ENCODE peak calls at places on chromosomes 7 and 10, in seven cellular contexts. D, Q, T, K, F, U and B are unnamed samples.

GRCh38 chr7:105896407-105896842 is 20.0 kb upstream of the ATXN7L1 start:
- DNase-seq in D (no peak), Q (no peak), T (no peak), K (no peak), F (no peak), U (no peak), B (no peak)

GRCh38 chr7:114047889-114048288 is 129.1 kb upstream of the PPP1R3A start:
- DNase-seq in D (no peak), Q (peak; percentile 69), T (peak; percentile 60), K (no peak), F (no peak), U (no peak), B (no peak)

GRCh38 chr7:102156867-102157266 is 129.8 kb upstream of the SH2B2 start:
- DNase-seq in D (no peak), Q (no peak), T (no peak), K (no peak), F (peak; percentile 34), U (no peak), B (no peak)

GRCh38 chr10:90462761-90463160 is 395.1 kb downstream of the HTR7 start:
- DNase-seq in D (no peak), Q (peak; percentile 31), T (peak; percentile 47), K (no peak), F (no peak), U (no peak), B (no peak)

GRCh38 chr10:3220853-3221252 is 48.3 kb upstream of the PITRM1 start:
- DNase-seq in D (no peak), Q (peak; percentile 88), T (peak; percentile 44), K (no peak), F (no peak), U (no peak), B (no peak)

GRCh38 chr10:110498982-110499795 is 1.5 kb downstream of the DUSP5 start:
- DNase-seq in D (no peak), Q (peak; percentile 74), T (peak; percentile 68), K (peak; percentile 73), F (peak; percentile 76), U (no peak), B (peak; percentile 96)

GRCh38 chr7:141288626-141289025 is 214.8 kb downstream of the TMEM178B start:
- DNase-seq in D (no peak), Q (no peak), T (no peak), K (no peak), F (no peak), U (no peak), B (no peak)

GRCh38 chr10:79438021-79438698 is 7.3 kb downstream of the ZCCHC24 start:
- DNase-seq in D (no peak), Q (no peak), T (no peak), K (no peak), F (no peak), U (no peak), B (peak; percentile 23)

GRCh38 chr7:71612892-71613291 is 480.9 kb downstream of the GALNT17 start:
- DNase-seq in D (no peak), Q (no peak), T (no peak), K (no peak), F (no peak), U (no peak), B (peak; percentile 42)

GRCh38 chr7:69019437-69019836 is 578.8 kb upstream of the AUTS2 start:
- DNase-seq in D (no peak), Q (no peak), T (no peak), K (no peak), F (no peak), U (no peak), B (no peak)

GRCh38 chr7:44637788-44638594 is 31.6 kb downstream of the OGDH start:
- DNase-seq in D (no peak), Q (peak; percentile 89), T (peak; percentile 95), K (peak; percentile 23), F (no peak), U (peak; percentile 78), B (no peak)

GRCh38 chr7:101238226-101239182 is 902 bp upstream of the CLDN15 start:
- DNase-seq in D (no peak), Q (no peak), T (no peak), K (peak; percentile 54), F (no peak), U (no peak), B (no peak)

GRCh38 chr7:40175725-40176510 is 41.1 kb downstream of the SUGCT start:
- DNase-seq in D (no peak), Q (peak; percentile 69), T (no peak), K (peak; percentile 31), F (no peak), U (no peak), B (no peak)

DNA sequence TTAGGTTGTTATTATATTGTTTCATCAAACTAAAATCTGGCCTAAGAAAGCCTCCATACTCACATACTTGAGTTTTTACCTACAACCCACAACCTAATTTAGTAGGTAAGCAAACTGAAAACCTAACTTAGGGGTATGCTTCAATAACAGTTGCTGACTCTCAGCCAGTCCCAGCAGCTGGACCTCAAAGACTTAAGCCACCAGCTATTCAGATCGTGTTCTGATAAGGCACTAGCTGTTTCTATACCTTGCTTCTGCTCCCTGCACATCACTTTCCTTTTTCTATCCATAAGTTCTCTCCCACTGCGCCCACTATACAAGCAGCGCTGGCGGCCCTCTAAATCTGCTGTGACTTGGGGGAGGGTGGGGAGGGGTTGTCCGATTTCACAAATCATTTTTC is 42.3 kb downstream of the SUGCT start:
- DNase-seq in D (no peak), Q (no peak), T (no peak), K (peak; percentile 11), F (no peak), U (no peak), B (peak; percentile 56)
- H3K23ac ChIP-seq in D (no peak overlapping the region), Q (no peak overlapping the region), T (no peak overlapping the region), K (no peak overlapping the region), F (no peak overlapping the region), U (no peak overlapping the region), B (no peak overlapping the region)

GRCh38 chr7:82317760-82318159 is 125.8 kb downstream of the CACNA2D1 start:
- DNase-seq in D (no peak), Q (no peak), T (no peak), K (no peak), F (no peak), U (no peak), B (no peak)

GRCh38 chr7:82317257-82317721 is 126.3 kb downstream of the CACNA2D1 start:
- DNase-seq in D (no peak), Q (no peak), T (no peak), K (no peak), F (no peak), U (peak; percentile 61), B (peak; percentile 84)

GRCh38 chr7:82312646-82313045 is 130.9 kb downstream of the CACNA2D1 start:
- DNase-seq in D (no peak), Q (no peak), T (no peak), K (no peak), F (peak; percentile 37), U (no peak), B (peak; percentile 41)

DNA sequence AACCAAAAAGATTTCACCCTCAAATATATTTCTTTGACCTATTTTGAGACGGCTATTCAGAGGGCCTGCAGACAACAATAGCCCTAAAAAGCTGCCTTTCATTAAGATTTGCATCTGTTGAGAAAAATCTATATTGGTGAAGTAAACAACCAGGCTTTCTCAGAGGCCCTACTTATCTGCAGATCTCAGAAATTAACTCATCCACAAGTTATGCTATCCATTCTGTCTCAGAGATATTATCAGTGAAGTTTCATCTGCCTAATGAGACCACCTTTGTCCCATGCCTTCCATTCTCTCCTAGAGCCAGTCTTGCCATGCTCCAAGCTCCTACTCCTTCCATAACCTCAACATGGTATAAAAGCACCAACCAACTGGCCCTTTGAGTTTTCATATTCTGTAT is 130.3 kb downstream of the CACNA2D1 start:
- DNase-seq in D (no peak), Q (no peak), T (no peak), K (no peak), F (no peak), U (no peak), B (peak; percentile 67)
- H3K23ac ChIP-seq in D (no peak overlapping the region), Q (no peak overlapping the region), T (no peak overlapping the region), K (no peak overlapping the region), F (no peak overlapping the region), U (no peak overlapping the region), B (no peak overlapping the region)

DNA sequence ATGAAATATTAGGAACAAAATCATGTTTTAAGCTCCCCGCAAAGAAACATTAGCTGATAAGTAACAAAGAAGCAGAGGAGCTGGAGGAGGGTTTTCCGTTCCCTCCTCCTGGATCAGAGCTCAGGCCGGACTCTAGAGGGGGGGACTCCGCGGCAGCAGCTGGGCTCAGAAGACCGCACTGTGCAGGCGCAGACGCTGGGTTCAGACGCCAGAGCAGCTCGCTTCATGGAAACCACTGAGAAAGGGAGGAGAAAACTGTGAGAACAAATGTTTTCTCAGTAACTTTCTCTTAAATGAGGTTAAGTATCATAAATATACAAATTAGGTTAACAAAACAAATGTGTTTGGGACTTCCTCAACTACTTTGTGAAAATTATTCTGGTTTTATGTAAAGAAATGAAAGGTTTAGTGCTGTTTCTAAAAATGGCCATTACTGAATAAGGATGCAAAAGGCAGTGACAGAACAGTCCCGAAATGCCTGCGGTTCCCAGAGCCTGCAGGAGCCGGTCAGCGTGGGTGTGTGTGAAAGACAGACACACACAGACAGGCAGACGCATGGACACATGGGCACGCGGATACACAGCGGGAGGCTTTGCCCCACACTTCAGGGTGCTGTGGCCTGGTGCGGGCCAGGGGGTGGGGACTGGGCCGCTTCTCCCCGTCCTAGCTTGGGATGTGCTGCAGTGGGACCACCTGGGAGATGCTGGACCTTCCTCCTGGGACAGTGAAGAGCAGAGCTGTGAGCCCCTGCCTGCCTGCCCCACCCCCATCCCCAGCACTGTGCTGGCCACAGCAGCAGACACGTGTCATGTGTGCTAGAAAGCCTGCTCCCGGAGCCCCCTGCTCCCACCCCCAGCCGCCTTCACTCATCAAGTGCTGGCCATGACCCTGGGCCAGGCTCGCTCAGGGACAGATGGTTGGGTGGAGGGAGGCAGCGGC is 20.3 kb upstream of the ADGRA1 start:
- DNase-seq in D (no peak), Q (no peak), T (no peak), K (no peak), F (no peak), U (no peak), B (no peak)
- H3K23ac ChIP-seq in D (peak overlapping the region; percentile 68), Q (no peak overlapping the region), T (no peak overlapping the region), K (no peak overlapping the region), F (no peak overlapping the region), U (no peak overlapping the region), B (no peak overlapping the region)

GRCh38 chr7:11235491-11235890 is 261.8 kb downstream of the PHF14 start:
- DNase-seq in D (no peak), Q (no peak), T (no peak), K (no peak), F (no peak), U (peak; percentile 14), B (peak; percentile 87)

GRCh38 chr7:11239311-11239710 is 265.6 kb downstream of the PHF14 start:
- DNase-seq in D (no peak), Q (no peak), T (peak; percentile 34), K (no peak), F (no peak), U (no peak), B (no peak)

GRCh38 chr7:11233871-11234270 is 260.2 kb downstream of the PHF14 start:
- DNase-seq in D (no peak), Q (no peak), T (no peak), K (no peak), F (no peak), U (no peak), B (peak; percentile 90)

GRCh38 chr7:11237742-11238141 is 264.1 kb downstream of the PHF14 start:
- DNase-seq in D (no peak), Q (no peak), T (peak; percentile 11), K (no peak), F (peak; percentile 31), U (no peak), B (no peak)

DNA sequence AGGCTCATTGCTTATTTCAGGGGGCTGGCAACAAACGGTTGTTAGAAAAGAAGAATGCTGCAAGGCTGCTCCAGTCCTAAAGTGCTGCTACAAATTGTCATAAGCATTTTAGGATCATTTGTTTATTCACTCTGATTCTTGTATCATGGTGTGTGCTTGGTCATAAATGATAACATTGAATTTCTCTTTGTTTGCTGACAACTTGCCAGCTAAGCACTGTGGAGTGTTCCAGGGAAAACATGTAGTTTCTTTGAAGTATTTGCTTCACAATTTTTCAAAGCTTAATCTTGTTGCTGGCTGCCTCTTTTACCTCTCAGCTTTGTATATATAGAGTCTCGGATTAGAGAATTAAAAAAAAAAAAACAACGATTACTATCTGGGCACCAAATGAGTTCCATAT is 263.0 kb downstream of the PHF14 start:
- DNase-seq in D (no peak), Q (no peak), T (no peak), K (no peak), F (no peak), U (no peak), B (no peak)
- H3K23ac ChIP-seq in D (no peak overlapping the region), Q (no peak overlapping the region), T (no peak overlapping the region), K (no peak overlapping the region), F (no peak overlapping the region), U (no peak overlapping the region), B (no peak overlapping the region)